ENCODE peak calls at places on chromosomes 16 and 17, in four cellular contexts. One of them, this sample, is unnamed.

GRCh38 chr17:78241277-78242023 is 10.0 kb downstream of the TMEM235 start:
- DNase-seq in activated T-helper 1 cell treated with anti-CD3 and anti-CD28 coated beads, Interleukin-12 subunit alpha, Interleukin-12 subunit beta, Interleukin-2, Interleukin-4 antibody, amounts not matched to agents 30 ng/mL and 10 ng/mL and 1 ng/mL, durations not matched to agents 14 hours and 24 hours and 36 hours: no peak
- DNase-seq in psoas muscle: no peak
- DNase-seq in SK-MEL-5: peak
- DNase-seq in this sample: peak

GRCh38 chr17:37299257-37299985 is 76.4 kb upstream of the C17orf78 start:
- DNase-seq in activated T-helper 1 cell treated with anti-CD3 and anti-CD28 coated beads, Interleukin-12 subunit alpha, Interleukin-12 subunit beta, Interleukin-2, Interleukin-4 antibody, amounts not matched to agents 30 ng/mL and 10 ng/mL and 1 ng/mL, durations not matched to agents 14 hours and 24 hours and 36 hours: no peak
- DNase-seq in psoas muscle: no peak
- DNase-seq in SK-MEL-5: peak
- DNase-seq in this sample: no peak

GRCh38 chr17:77810536-77810935 is 148.0 kb upstream of the TNRC6C start:
- DNase-seq in activated T-helper 1 cell treated with anti-CD3 and anti-CD28 coated beads, Interleukin-12 subunit alpha, Interleukin-12 subunit beta, Interleukin-2, Interleukin-4 antibody, amounts not matched to agents 30 ng/mL and 10 ng/mL and 1 ng/mL, durations not matched to agents 14 hours and 24 hours and 36 hours: no peak
- DNase-seq in psoas muscle: peak
- DNase-seq in SK-MEL-5: no peak
- DNase-seq in this sample: no peak

GRCh38 chr17:58310511-58311428 is 17.8 kb downstream of the TSPOAP1 start:
- DNase-seq in activated T-helper 1 cell treated with anti-CD3 and anti-CD28 coated beads, Interleukin-12 subunit alpha, Interleukin-12 subunit beta, Interleukin-2, Interleukin-4 antibody, amounts not matched to agents 30 ng/mL and 10 ng/mL and 1 ng/mL, durations not matched to agents 14 hours and 24 hours and 36 hours: no peak
- DNase-seq in psoas muscle: no peak
- DNase-seq in SK-MEL-5: no peak
- DNase-seq in this sample: no peak

GRCh38 chr16:20622498-20622870 is 46.3 kb upstream of the ACSM2B start:
- DNase-seq in activated T-helper 1 cell treated with anti-CD3 and anti-CD28 coated beads, Interleukin-12 subunit alpha, Interleukin-12 subunit beta, Interleukin-2, Interleukin-4 antibody, amounts not matched to agents 30 ng/mL and 10 ng/mL and 1 ng/mL, durations not matched to agents 14 hours and 24 hours and 36 hours: no peak
- DNase-seq in psoas muscle: no peak
- DNase-seq in SK-MEL-5: no peak
- DNase-seq in this sample: no peak

GRCh38 chr16:81123092-81123852 is 27.1 kb upstream of the GCSH start:
- DNase-seq in activated T-helper 1 cell treated with anti-CD3 and anti-CD28 coated beads, Interleukin-12 subunit alpha, Interleukin-12 subunit beta, Interleukin-2, Interleukin-4 antibody, amounts not matched to agents 30 ng/mL and 10 ng/mL and 1 ng/mL, durations not matched to agents 14 hours and 24 hours and 36 hours: no peak
- DNase-seq in psoas muscle: no peak
- DNase-seq in SK-MEL-5: no peak
- DNase-seq in this sample: no peak

GRCh38 chr16:85141491-85142128 is 29.3 kb upstream of the CIBAR2 start:
- DNase-seq in activated T-helper 1 cell treated with anti-CD3 and anti-CD28 coated beads, Interleukin-12 subunit alpha, Interleukin-12 subunit beta, Interleukin-2, Interleukin-4 antibody, amounts not matched to agents 30 ng/mL and 10 ng/mL and 1 ng/mL, durations not matched to agents 14 hours and 24 hours and 36 hours: no peak
- DNase-seq in psoas muscle: no peak
- DNase-seq in SK-MEL-5: no peak
- DNase-seq in this sample: no peak

GRCh38 chr17:5237541-5238016 is 2.9 kb upstream of the SCIMP start:
- DNase-seq in activated T-helper 1 cell treated with anti-CD3 and anti-CD28 coated beads, Interleukin-12 subunit alpha, Interleukin-12 subunit beta, Interleukin-2, Interleukin-4 antibody, amounts not matched to agents 30 ng/mL and 10 ng/mL and 1 ng/mL, durations not matched to agents 14 hours and 24 hours and 36 hours: peak
- DNase-seq in psoas muscle: no peak
- DNase-seq in SK-MEL-5: peak
- DNase-seq in this sample: peak

GRCh38 chr17:17701112-17701511 is 19.9 kb downstream of the RAI1 start:
- DNase-seq in activated T-helper 1 cell treated with anti-CD3 and anti-CD28 coated beads, Interleukin-12 subunit alpha, Interleukin-12 subunit beta, Interleukin-2, Interleukin-4 antibody, amounts not matched to agents 30 ng/mL and 10 ng/mL and 1 ng/mL, durations not matched to agents 14 hours and 24 hours and 36 hours: no peak
- DNase-seq in psoas muscle: no peak
- DNase-seq in SK-MEL-5: no peak
- DNase-seq in this sample: no peak

GRCh38 chr16:3718628-3719027 is 1.3 kb upstream of the TRAP1 start:
- DNase-seq in activated T-helper 1 cell treated with anti-CD3 and anti-CD28 coated beads, Interleukin-12 subunit alpha, Interleukin-12 subunit beta, Interleukin-2, Interleukin-4 antibody, amounts not matched to agents 30 ng/mL and 10 ng/mL and 1 ng/mL, durations not matched to agents 14 hours and 24 hours and 36 hours: no peak
- DNase-seq in psoas muscle: no peak
- DNase-seq in SK-MEL-5: no peak
- DNase-seq in this sample: no peak

GRCh38 chr17:40542562-40543411 is 22.5 kb downstream of the CCR7 start:
- DNase-seq in activated T-helper 1 cell treated with anti-CD3 and anti-CD28 coated beads, Interleukin-12 subunit alpha, Interleukin-12 subunit beta, Interleukin-2, Interleukin-4 antibody, amounts not matched to agents 30 ng/mL and 10 ng/mL and 1 ng/mL, durations not matched to agents 14 hours and 24 hours and 36 hours: no peak
- DNase-seq in psoas muscle: peak
- DNase-seq in SK-MEL-5: no peak
- DNase-seq in this sample: no peak

GRCh38 chr17:40331743-40332641 is 23.0 kb downstream of the RARA start:
- DNase-seq in activated T-helper 1 cell treated with anti-CD3 and anti-CD28 coated beads, Interleukin-12 subunit alpha, Interleukin-12 subunit beta, Interleukin-2, Interleukin-4 antibody, amounts not matched to agents 30 ng/mL and 10 ng/mL and 1 ng/mL, durations not matched to agents 14 hours and 24 hours and 36 hours: no peak
- DNase-seq in psoas muscle: peak
- DNase-seq in SK-MEL-5: no peak
- DNase-seq in this sample: no peak

GRCh38 chr16:75065149-75065807 is 51.3 kb downstream of the LDHD start:
- DNase-seq in activated T-helper 1 cell treated with anti-CD3 and anti-CD28 coated beads, Interleukin-12 subunit alpha, Interleukin-12 subunit beta, Interleukin-2, Interleukin-4 antibody, amounts not matched to agents 30 ng/mL and 10 ng/mL and 1 ng/mL, durations not matched to agents 14 hours and 24 hours and 36 hours: peak
- DNase-seq in psoas muscle: no peak
- DNase-seq in SK-MEL-5: no peak
- DNase-seq in this sample: peak

GRCh38 chr16:1614226-1615102 is 2.3 kb downstream of the CRAMP1 start:
- DNase-seq in activated T-helper 1 cell treated with anti-CD3 and anti-CD28 coated beads, Interleukin-12 subunit alpha, Interleukin-12 subunit beta, Interleukin-2, Interleukin-4 antibody, amounts not matched to agents 30 ng/mL and 10 ng/mL and 1 ng/mL, durations not matched to agents 14 hours and 24 hours and 36 hours: no peak
- DNase-seq in psoas muscle: peak
- DNase-seq in SK-MEL-5: no peak
- DNase-seq in this sample: peak

GRCh38 chr16:30335598-30336474 is 19.3 kb downstream of the CD2BP2 start:
- DNase-seq in activated T-helper 1 cell treated with anti-CD3 and anti-CD28 coated beads, Interleukin-12 subunit alpha, Interleukin-12 subunit beta, Interleukin-2, Interleukin-4 antibody, amounts not matched to agents 30 ng/mL and 10 ng/mL and 1 ng/mL, durations not matched to agents 14 hours and 24 hours and 36 hours: no peak
- DNase-seq in psoas muscle: peak
- DNase-seq in SK-MEL-5: peak
- DNase-seq in this sample: no peak

GRCh38 chr16:19884021-19884485 is 595 bp downstream of the GPRC5B start:
- DNase-seq in activated T-helper 1 cell treated with anti-CD3 and anti-CD28 coated beads, Interleukin-12 subunit alpha, Interleukin-12 subunit beta, Interleukin-2, Interleukin-4 antibody, amounts not matched to agents 30 ng/mL and 10 ng/mL and 1 ng/mL, durations not matched to agents 14 hours and 24 hours and 36 hours: no peak
- DNase-seq in psoas muscle: peak
- DNase-seq in SK-MEL-5: no peak
- DNase-seq in this sample: no peak

GRCh38 chr17:62093188-62094155 is 28.4 kb upstream of the MED13 start:
- DNase-seq in activated T-helper 1 cell treated with anti-CD3 and anti-CD28 coated beads, Interleukin-12 subunit alpha, Interleukin-12 subunit beta, Interleukin-2, Interleukin-4 antibody, amounts not matched to agents 30 ng/mL and 10 ng/mL and 1 ng/mL, durations not matched to agents 14 hours and 24 hours and 36 hours: no peak
- DNase-seq in psoas muscle: no peak
- DNase-seq in SK-MEL-5: peak
- DNase-seq in this sample: no peak

GRCh38 chr16:86530251-86531192 is 20.2 kb downstream of the FOXF1 start:
- DNase-seq in activated T-helper 1 cell treated with anti-CD3 and anti-CD28 coated beads, Interleukin-12 subunit alpha, Interleukin-12 subunit beta, Interleukin-2, Interleukin-4 antibody, amounts not matched to agents 30 ng/mL and 10 ng/mL and 1 ng/mL, durations not matched to agents 14 hours and 24 hours and 36 hours: no peak
- DNase-seq in psoas muscle: no peak
- DNase-seq in SK-MEL-5: no peak
- DNase-seq in this sample: no peak

GRCh38 chr16:87471278-87472141 is 21.3 kb downstream of the ZCCHC14 start:
- DNase-seq in activated T-helper 1 cell treated with anti-CD3 and anti-CD28 coated beads, Interleukin-12 subunit alpha, Interleukin-12 subunit beta, Interleukin-2, Interleukin-4 antibody, amounts not matched to agents 30 ng/mL and 10 ng/mL and 1 ng/mL, durations not matched to agents 14 hours and 24 hours and 36 hours: no peak
- DNase-seq in psoas muscle: no peak
- DNase-seq in SK-MEL-5: no peak
- DNase-seq in this sample: no peak

GRCh38 chr17:12928736-12929135 is 89.1 kb downstream of the ELAC2 start:
- DNase-seq in activated T-helper 1 cell treated with anti-CD3 and anti-CD28 coated beads, Interleukin-12 subunit alpha, Interleukin-12 subunit beta, Interleukin-2, Interleukin-4 antibody, amounts not matched to agents 30 ng/mL and 10 ng/mL and 1 ng/mL, durations not matched to agents 14 hours and 24 hours and 36 hours: no peak
- DNase-seq in psoas muscle: no peak
- DNase-seq in SK-MEL-5: peak
- DNase-seq in this sample: no peak

GRCh38 chr17:18377437-18378204 is at the start of gene EVPLL:
- DNase-seq in activated T-helper 1 cell treated with anti-CD3 and anti-CD28 coated beads, Interleukin-12 subunit alpha, Interleukin-12 subunit beta, Interleukin-2, Interleukin-4 antibody, amounts not matched to agents 30 ng/mL and 10 ng/mL and 1 ng/mL, durations not matched to agents 14 hours and 24 hours and 36 hours: no peak
- DNase-seq in psoas muscle: peak
- DNase-seq in SK-MEL-5: peak
- DNase-seq in this sample: peak

GRCh38 chr16:10076037-10076436 is 106.2 kb downstream of the GRIN2A start:
- DNase-seq in activated T-helper 1 cell treated with anti-CD3 and anti-CD28 coated beads, Interleukin-12 subunit alpha, Interleukin-12 subunit beta, Interleukin-2, Interleukin-4 antibody, amounts not matched to agents 30 ng/mL and 10 ng/mL and 1 ng/mL, durations not matched to agents 14 hours and 24 hours and 36 hours: no peak
- DNase-seq in psoas muscle: no peak
- DNase-seq in SK-MEL-5: no peak
- DNase-seq in this sample: no peak

GRCh38 chr16:77191259-77191969 is 424 bp downstream of the MON1B start:
- DNase-seq in activated T-helper 1 cell treated with anti-CD3 and anti-CD28 coated beads, Interleukin-12 subunit alpha, Interleukin-12 subunit beta, Interleukin-2, Interleukin-4 antibody, amounts not matched to agents 30 ng/mL and 10 ng/mL and 1 ng/mL, durations not matched to agents 14 hours and 24 hours and 36 hours: peak
- DNase-seq in psoas muscle: peak
- DNase-seq in SK-MEL-5: no peak
- DNase-seq in this sample: peak

GRCh38 chr17:61188081-61188480 is 211.6 kb upstream of the TBX2 start:
- DNase-seq in activated T-helper 1 cell treated with anti-CD3 and anti-CD28 coated beads, Interleukin-12 subunit alpha, Interleukin-12 subunit beta, Interleukin-2, Interleukin-4 antibody, amounts not matched to agents 30 ng/mL and 10 ng/mL and 1 ng/mL, durations not matched to agents 14 hours and 24 hours and 36 hours: no peak
- DNase-seq in psoas muscle: no peak
- DNase-seq in SK-MEL-5: no peak
- DNase-seq in this sample: no peak

GRCh38 chr17:29746669-29747068 is 124.0 kb upstream of the CORO6 start:
- DNase-seq in activated T-helper 1 cell treated with anti-CD3 and anti-CD28 coated beads, Interleukin-12 subunit alpha, Interleukin-12 subunit beta, Interleukin-2, Interleukin-4 antibody, amounts not matched to agents 30 ng/mL and 10 ng/mL and 1 ng/mL, durations not matched to agents 14 hours and 24 hours and 36 hours: no peak
- DNase-seq in psoas muscle: no peak
- DNase-seq in SK-MEL-5: no peak
- DNase-seq in this sample: no peak

GRCh38 chr16:3807425-3808123 is 72.9 kb downstream of the CREBBP start:
- DNase-seq in activated T-helper 1 cell treated with anti-CD3 and anti-CD28 coated beads, Interleukin-12 subunit alpha, Interleukin-12 subunit beta, Interleukin-2, Interleukin-4 antibody, amounts not matched to agents 30 ng/mL and 10 ng/mL and 1 ng/mL, durations not matched to agents 14 hours and 24 hours and 36 hours: no peak
- DNase-seq in psoas muscle: no peak
- DNase-seq in SK-MEL-5: no peak
- DNase-seq in this sample: no peak

GRCh38 chr17:66676421-66676820 is 158.5 kb upstream of the CACNG5 start:
- DNase-seq in activated T-helper 1 cell treated with anti-CD3 and anti-CD28 coated beads, Interleukin-12 subunit alpha, Interleukin-12 subunit beta, Interleukin-2, Interleukin-4 antibody, amounts not matched to agents 30 ng/mL and 10 ng/mL and 1 ng/mL, durations not matched to agents 14 hours and 24 hours and 36 hours: no peak
- DNase-seq in psoas muscle: peak
- DNase-seq in SK-MEL-5: no peak
- DNase-seq in this sample: no peak